ENCODE peak calls at places on chromosomes 7 and 10, in nine cellular contexts. P is upper lobe of left lung; S is RWPE2; Q is mucosa of descending colon; G is right cardiac atrium; C is heart right ventricle; Z is left lung; J is HCT116; V is naive thymus-derived CD4-positive, alpha-beta T cell. R is an unnamed sample.

GRCh38 chr7:7164590-7164989 is 17.8 kb upstream of the C1GALT1 start:
- ATAC-seq in C (no peak), G (no peak), P (no peak), V (no peak), S (no peak), Z (no peak), J (no peak), Q (peak), R (no peak)

GRCh38 chr10:87715727-87716670 is 56.3 kb downstream of the PAPSS2 start:
- ATAC-seq in G (peak), Q (no peak), V (no peak), S (no peak), P (no peak), C (peak), Z (no peak), J (no peak), R (peak)

GRCh38 chr7:22275574-22276150 is 81.3 kb downstream of the RAPGEF5 start:
- ATAC-seq in C (no peak), Z (no peak), Q (no peak), G (no peak), S (no peak), P (no peak), V (no peak), J (no peak), R (no peak)

GRCh38 chr10:72309290-72310240 is 35.8 kb downstream of the DDIT4 start:
- ATAC-seq in G (peak), C (peak), S (no peak), P (peak), Z (peak), V (peak), Q (peak), J (peak), R (peak)

GRCh38 chr7:84181628-84182027 is 13.0 kb downstream of the SEMA3A start:
- ATAC-seq in V (no peak), Z (no peak), G (no peak), C (no peak), P (no peak), J (no peak), S (no peak), Q (no peak), R (no peak)

GRCh38 chr10:42939685-42940366 is 137.0 kb upstream of the RET start:
- ATAC-seq in V (no peak), Q (no peak), G (no peak), P (no peak), S (no peak), Z (no peak), J (no peak), C (no peak), R (no peak)

GRCh38 chr7:8141070-8141469 is 120.9 kb downstream of the ICA1 start:
- ATAC-seq in Q (no peak), J (no peak), C (peak), G (no peak), Z (no peak), P (no peak), S (no peak), V (no peak), R (no peak)

GRCh38 chr10:33143160-33143728 is 185.2 kb upstream of the ITGB1 start:
- ATAC-seq in P (no peak), G (no peak), Q (peak), V (no peak), S (peak), C (no peak), J (no peak), Z (peak), R (no peak)

GRCh38 chr10:88065384-88066049 is 202.1 kb downstream of the PTEN start:
- ATAC-seq in V (peak), P (peak), C (no peak), J (no peak), Z (no peak), Q (no peak), S (no peak), G (peak), R (no peak)

GRCh38 chr7:50363327-50364060 is 59.0 kb downstream of the IKZF1 start:
- ATAC-seq in C (no peak), Z (no peak), P (no peak), G (no peak), S (no peak), V (no peak), J (no peak), Q (no peak), R (no peak)

GRCh38 chr7:112572669-112573301 is 92.0 kb downstream of the LSMEM1 start:
- ATAC-seq in P (no peak), Q (peak), G (peak), J (no peak), Z (no peak), V (no peak), C (peak), S (no peak), R (no peak)

GRCh38 chr10:98119891-98120290 is 14.6 kb upstream of the R3HCC1L start:
- ATAC-seq in V (no peak), J (no peak), Q (no peak), Z (no peak), S (no peak), G (no peak), C (no peak), P (no peak), R (no peak)

GRCh38 chr7:139798221-139798620 is 20.4 kb upstream of the HIPK2 start:
- ATAC-seq in S (no peak), G (no peak), P (no peak), C (no peak), Q (peak), Z (no peak), J (no peak), V (no peak), R (no peak)

GRCh38 chr7:74306737-74307469 is 17.7 kb downstream of the CLIP2 start:
- ATAC-seq in S (peak), V (no peak), Q (peak), C (peak), J (peak), Z (peak), P (peak), G (peak), R (peak)

GRCh38 chr10:6311700-6312330 is 109.1 kb downstream of the PFKFB3 start:
- ATAC-seq in V (no peak), S (no peak), G (no peak), Q (no peak), J (no peak), Z (no peak), P (no peak), C (no peak), R (no peak)

GRCh38 chr7:130114374-130114773 is 44.0 kb downstream of the KLHDC10 start:
- ATAC-seq in Q (peak), Z (no peak), P (no peak), J (no peak), C (no peak), S (no peak), G (no peak), V (no peak), R (no peak)

GRCh38 chr7:85287126-85287825 is 100.4 kb upstream of the SEMA3D start:
- ATAC-seq in G (no peak), Q (no peak), Z (no peak), P (no peak), S (no peak), J (no peak), C (no peak), V (no peak), R (no peak)

GRCh38 chr7:137873979-137874378 is 27.2 kb upstream of the DGKI start:
- ATAC-seq in S (no peak), Q (no peak), J (no peak), C (no peak), P (no peak), Z (no peak), G (no peak), V (no peak), R (no peak)

GRCh38 chr7:122748195-122748594 is 45.5 kb upstream of the RNF148 start:
- ATAC-seq in Z (no peak), Q (no peak), S (no peak), V (no peak), J (no peak), P (no peak), C (no peak), G (no peak), R (no peak)

GRCh38 chr10:87053577-87054181 is 33.6 kb downstream of the FAM25A start:
- ATAC-seq in J (no peak), Z (no peak), V (no peak), C (peak), P (no peak), G (peak), S (no peak), Q (no peak), R (no peak)

GRCh38 chr7:69708857-69709256 is 110.6 kb downstream of the AUTS2 start:
- ATAC-seq in Q (no peak), C (peak), J (no peak), S (no peak), P (peak), V (no peak), G (peak), Z (peak), R (no peak)

GRCh38 chr7:104548861-104549260 is 220.5 kb downstream of the LHFPL3 start:
- ATAC-seq in S (no peak), Q (peak), Z (no peak), P (no peak), V (no peak), J (no peak), C (no peak), G (no peak), R (no peak)

GRCh38 chr7:18320971-18321567 is 174.5 kb upstream of the HDAC9 start:
- ATAC-seq in V (peak), Q (peak), P (no peak), C (no peak), J (peak), S (peak), Z (peak), G (no peak), R (no peak)

GRCh38 chr10:69840773-69841172 is 39.1 kb downstream of the COL13A1 start:
- ATAC-seq in P (no peak), S (no peak), G (peak), V (no peak), C (no peak), Z (no peak), Q (no peak), J (no peak), R (no peak)

GRCh38 chr7:132430863-132431822 is 145.1 kb downstream of the PLXNA4 start:
- ATAC-seq in Z (peak), V (peak), J (no peak), G (peak), P (peak), C (no peak), Q (peak), S (peak), R (peak)

GRCh38 chr10:99418910-99419624 is 11.4 kb downstream of the GOT1 start:
- ATAC-seq in V (no peak), Z (no peak), Q (peak), J (no peak), P (no peak), C (no peak), S (no peak), G (no peak), R (no peak)

GRCh38 chr10:24897326-24897926 is 55.0 kb downstream of the PRTFDC1 start:
- ATAC-seq in G (no peak), J (peak), V (no peak), C (no peak), Z (no peak), P (no peak), S (peak), Q (no peak), R (no peak)

GRCh38 chr7:106216517-106217088 is 68.2 kb downstream of the NAMPT start:
- ATAC-seq in Q (peak), V (no peak), G (peak), P (peak), C (peak), J (peak), S (peak), Z (peak), R (peak)

GRCh38 chr7:105493928-105494325 is 28.1 kb downstream of the PUS7 start:
- ATAC-seq in V (no peak), G (no peak), J (no peak), P (no peak), Q (no peak), C (no peak), S (no peak), Z (peak), R (peak)

GRCh38 chr10:104209575-104210198 is 22.5 kb downstream of the CFAP43 start:
- ATAC-seq in J (peak), Q (no peak), S (peak), G (peak), Z (peak), C (peak), P (no peak), V (peak), R (no peak)

GRCh38 chr7:16563281-16564022 is 36.8 kb downstream of the LRRC72 start:
- ATAC-seq in Q (no peak), G (no peak), P (no peak), J (no peak), V (peak), S (no peak), C (no peak), Z (no peak), R (no peak)

GRCh38 chr7:74138945-74139843 is 35.0 kb upstream of the EIF4H start:
- ATAC-seq in P (no peak), V (no peak), G (no peak), Q (no peak), C (peak), Z (no peak), J (no peak), S (no peak), R (no peak)

GRCh38 chr7:32154797-32155196 is 84.6 kb upstream of the PDE1C start:
- ATAC-seq in S (peak), C (peak), J (no peak), Q (no peak), V (no peak), Z (peak), P (peak), G (peak), R (peak)

GRCh38 chr7:111413796-111414195 is 148.5 kb downstream of the IMMP2L start:
- ATAC-seq in Z (no peak), P (no peak), G (peak), J (no peak), S (no peak), C (peak), Q (no peak), V (no peak), R (no peak)

GRCh38 chr7:115707684-115708341 is 322.8 kb downstream of the TFEC start:
- ATAC-seq in V (no peak), P (no peak), Q (no peak), Z (no peak), J (peak), C (no peak), G (peak), S (no peak), R (no peak)

GRCh38 chr7:115709664-115710063 is 320.9 kb downstream of the TFEC start:
- ATAC-seq in J (no peak), Q (no peak), C (no peak), G (no peak), P (no peak), S (no peak), Z (no peak), V (no peak), R (no peak)

GRCh38 chr7:115704884-115705283 is 325.7 kb downstream of the TFEC start:
- ATAC-seq in Z (no peak), G (no peak), V (no peak), C (no peak), S (no peak), J (no peak), Q (peak), P (no peak), R (no peak)

GRCh38 chr7:115707236-115707635 is 323.3 kb downstream of the TFEC start:
- ATAC-seq in J (peak), V (no peak), Q (peak), Z (peak), S (peak), P (peak), G (peak), C (no peak), R (no peak)
- H3K4me3 ChIP-seq in J (no peak), V (no peak), Q (no peak), Z (no peak), S (no peak), P (no peak), G (no peak), C (no peak), R (no peak)

GRCh38 chr10:22475857-22476600 is 130.7 kb downstream of the SPAG6 start:
- ATAC-seq in G (peak), Q (peak), C (peak), S (peak), J (no peak), V (no peak), Z (peak), P (no peak), R (no peak)
- H3K4me3 ChIP-seq in G (peak), Q (no peak), C (peak), S (peak), J (no peak), V (peak), Z (no peak), P (no peak), R (peak)

GRCh38 chr7:151089893-151090730 is 3.8 kb downstream of the AGAP3 start:
- ATAC-seq in P (no peak), Z (no peak), C (no peak), V (no peak), G (no peak), J (no peak), Q (no peak), S (no peak), R (no peak)
- H3K4me3 ChIP-seq in P (no peak), Z (no peak), C (peak), V (no peak), G (no peak), J (no peak), Q (no peak), S (no peak), R (peak)

GRCh38 chr10:14173706-14174594 is 156.8 kb downstream of the FRMD4A start:
- ATAC-seq in Q (peak), V (peak), J (no peak), S (peak), C (peak), P (peak), Z (peak), G (peak), R (peak)
- H3K4me3 ChIP-seq in Q (no peak), V (peak), J (no peak), S (peak), C (peak), P (peak), Z (no peak), G (peak), R (peak)

DNA sequence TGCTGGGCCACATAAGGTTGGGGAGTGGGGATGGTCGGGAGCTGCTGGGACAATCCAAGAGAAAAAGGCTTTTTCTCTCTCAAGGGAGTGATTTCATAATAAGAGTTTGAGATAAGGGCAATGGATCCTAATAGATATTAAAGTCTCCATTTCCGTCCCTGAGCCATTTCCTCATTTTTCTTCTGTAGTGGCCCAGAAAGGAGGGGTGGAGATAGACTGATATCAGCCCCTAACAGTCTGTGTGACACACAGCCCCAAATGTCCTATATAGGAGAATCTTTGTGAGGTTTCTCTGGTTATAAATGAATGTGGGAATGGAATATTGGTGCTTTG is 35.2 kb downstream of the PRSS2 start:
- ATAC-seq in Z (no peak), V (no peak), G (no peak), J (no peak), Q (no peak), C (no peak), P (no peak), S (no peak), R (no peak)
- H3K4me3 ChIP-seq in Z (no peak), V (peak), G (no peak), J (no peak), Q (no peak), C (no peak), P (no peak), S (no peak), R (no peak)

GRCh38 chr7:127654404-127655392 is 2.7 kb downstream of the SND1 start:
- ATAC-seq in Q (no peak), P (no peak), V (no peak), G (no peak), S (no peak), C (no peak), Z (no peak), J (no peak), R (no peak)
- H3K4me3 ChIP-seq in Q (no peak), P (no peak), V (no peak), G (no peak), S (no peak), C (no peak), Z (no peak), J (no peak), R (no peak)

GRCh38 chr7:116593359-116594075 is 68.7 kb downstream of the CAV1 start:
- ATAC-seq in V (no peak), G (no peak), S (no peak), Z (no peak), Q (peak), J (no peak), P (no peak), C (no peak), R (no peak)

GRCh38 chr7:116591202-116592040 is 66.6 kb downstream of the CAV1 start:
- ATAC-seq in V (peak), Z (peak), G (no peak), P (no peak), C (peak), S (peak), J (peak), Q (no peak), R (no peak)

GRCh38 chr7:116592445-116592844 is 67.6 kb downstream of the CAV1 start:
- ATAC-seq in C (peak), P (peak), G (peak), Z (peak), J (no peak), Q (peak), S (no peak), V (peak), R (no peak)

GRCh38 chr7:116595063-116595462 is 70.2 kb downstream of the CAV1 start:
- ATAC-seq in P (no peak), Z (no peak), Q (no peak), J (no peak), C (no peak), V (no peak), G (no peak), S (no peak), R (no peak)

DNA sequence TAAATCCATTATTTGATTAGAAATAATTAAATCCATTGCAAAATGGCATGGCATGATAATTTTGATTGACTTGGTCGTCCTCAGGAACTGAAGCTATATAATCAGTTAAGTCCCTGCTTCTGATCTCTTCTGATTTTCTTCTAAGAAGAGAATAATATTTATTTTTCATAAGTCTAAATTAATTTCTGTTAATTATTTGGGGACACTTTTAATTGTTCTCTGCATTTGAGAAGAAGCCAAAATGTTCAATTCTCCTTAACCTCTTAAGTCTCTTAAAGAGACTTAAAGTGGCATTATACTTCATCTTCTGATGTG is 67.2 kb downstream of the CAV1 start:
- ATAC-seq in S (no peak), Z (no peak), C (peak), P (no peak), G (no peak), V (no peak), Q (no peak), J (no peak), R (no peak)
- H3K4me3 ChIP-seq in S (no peak), Z (no peak), C (peak), P (no peak), G (peak), V (no peak), Q (no peak), J (peak), R (no peak)

DNA sequence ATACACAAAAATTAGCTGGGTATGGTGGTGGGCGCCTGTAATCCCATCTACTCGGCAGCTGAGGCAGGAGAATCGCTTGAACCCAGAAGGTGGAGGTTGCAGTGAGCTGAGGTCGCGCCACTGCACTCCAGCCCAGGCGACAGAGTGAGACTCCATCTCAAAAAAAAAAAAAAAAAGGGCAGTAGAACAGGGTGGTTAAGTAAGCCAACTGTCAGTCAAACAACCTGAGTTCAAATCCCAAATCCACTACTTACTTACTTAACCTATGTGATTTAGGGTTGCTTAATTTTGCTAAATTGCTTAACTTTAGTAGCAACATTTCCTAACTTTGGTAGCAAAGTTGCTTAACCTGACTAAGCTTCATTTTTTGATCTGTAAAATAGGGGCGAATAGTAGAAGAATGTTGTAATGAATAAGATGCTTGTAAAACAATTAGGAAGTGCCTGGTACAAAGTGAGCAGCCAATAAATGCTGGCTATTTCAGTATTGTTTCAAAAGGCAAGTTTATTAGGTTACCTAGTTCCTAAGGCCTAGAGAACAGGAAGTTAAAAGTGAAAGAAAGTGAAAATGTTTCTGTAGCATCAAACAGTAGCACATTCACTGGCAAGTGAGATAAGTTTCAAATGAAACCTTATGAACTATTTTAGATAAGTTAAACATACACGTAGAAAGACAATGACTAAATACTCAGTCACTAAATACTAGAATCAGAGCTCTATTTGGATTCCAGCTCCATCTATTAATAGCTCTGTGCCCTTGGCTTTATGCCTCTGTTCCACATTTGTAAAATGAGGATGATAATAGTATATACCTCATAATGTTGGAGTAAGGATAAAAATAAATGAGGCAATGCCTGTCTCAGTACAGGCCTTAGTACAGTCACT is 64.3 kb downstream of the HOXA1 start:
- ATAC-seq in S (peak), V (peak), P (no peak), C (peak), G (peak), Z (peak), Q (peak), J (no peak), R (peak)
- H3K4me3 ChIP-seq in S (no peak), V (peak), P (no peak), C (no peak), G (no peak), Z (no peak), Q (no peak), J (no peak), R (no peak)

R was measured in gastroesophageal sphincter.